ENCODE peak calls at places on chromosomes 1 and 21, in six cellular contexts. R is H9, N is neuronal stem cell, P is IMR-90, G is H1, H is mesenchymal stem cell. C is an unnamed sample.

GRCh38 chr1:206721454-206721853 is 36.7 kb downstream of the MAPKAPK2 start:
- DNase-seq in P (no peak), G (no peak), R (no peak), N (no peak), H (no peak), C (no peak)

GRCh38 chr1:33161061-33161681 is 20.7 kb downstream of the TRIM62 start:
- DNase-seq in H (no peak), G (no peak), P (peak), R (no peak), N (peak), C (no peak)

GRCh38 chr1:169741666-169742394 is 8.0 kb upstream of the SELE start:
- DNase-seq in R (no peak), N (no peak), P (peak), H (peak), G (no peak), C (no peak)

GRCh38 chr1:2437617-2438016 is 25.3 kb upstream of the PEX10 start:
- DNase-seq in R (no peak), P (no peak), N (no peak), H (no peak), G (no peak), C (no peak)

GRCh38 chr1:39205102-39205780 is 746 bp downstream of the MACF1 start:
- DNase-seq in G (no peak), N (no peak), H (peak), P (peak), R (no peak), C (peak)

GRCh38 chr1:165954940-165955339 is 127.5 kb downstream of the UCK2 start:
- DNase-seq in H (peak), G (no peak), P (peak), N (no peak), R (no peak), C (no peak)

GRCh38 chr1:60621524-60621923 is 460.8 kb upstream of the NFIA start:
- DNase-seq in G (no peak), P (no peak), N (peak), R (no peak), H (no peak), C (no peak)

GRCh38 chr1:67646145-67647035 is 38.6 kb upstream of the GADD45A start:
- DNase-seq in G (no peak), N (peak), R (no peak), H (peak), P (peak), C (no peak)

GRCh38 chr1:72891976-72892375 is 609.6 kb upstream of the NEGR1 start:
- DNase-seq in R (no peak), P (no peak), H (no peak), G (no peak), N (no peak), C (no peak)

DNA sequence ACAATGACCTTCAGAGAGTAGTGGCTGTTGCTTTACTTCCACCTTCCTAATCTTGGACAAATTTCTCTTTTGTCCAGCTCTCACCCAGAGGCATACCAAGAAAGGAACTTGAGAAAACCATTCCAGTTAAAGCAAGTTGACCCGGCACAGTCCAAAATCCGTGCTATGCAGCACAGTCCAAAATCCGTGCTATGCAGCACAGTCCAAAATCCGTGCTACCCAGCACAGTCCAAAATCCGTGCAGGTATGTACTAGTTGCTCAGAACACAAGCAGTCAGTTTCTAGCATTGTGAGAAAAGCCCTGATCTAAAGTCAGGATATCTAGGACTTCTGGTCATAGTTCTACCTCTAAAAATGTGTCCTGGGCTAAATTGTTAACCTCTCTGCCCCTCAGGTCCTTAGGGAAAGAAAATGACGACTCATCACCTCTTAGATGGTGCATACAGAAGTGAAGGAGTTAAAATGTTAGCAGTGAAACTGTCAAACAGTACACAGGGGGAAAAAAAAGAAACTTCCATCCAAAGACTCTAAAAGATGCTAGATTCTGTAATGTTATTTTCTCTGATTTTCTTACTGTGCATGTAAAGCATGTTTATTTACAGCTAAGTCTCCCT is 40.3 kb upstream of the ENAH start:
- DNase-seq in P (no peak), G (no peak), R (no peak), N (no peak), H (no peak), C (no peak)
- H3K4me2 ChIP-seq in P (no peak), G (no peak), R (no peak), N (no peak), H (no peak), C (no peak)

GRCh38 chr1:151371340-151371739 is 1.2 kb downstream of the SELENBP1 start:
- DNase-seq in H (peak), R (no peak), P (peak), G (no peak), N (no peak), C (no peak)
- H4K91ac ChIP-seq in H (no peak), R (no peak), P (no peak), G (no peak), N (no peak), C (no peak)

GRCh38 chr1:231839999-231840398 is 213.4 kb downstream of the DISC1 start:
- DNase-seq in N (no peak), G (no peak), R (no peak), H (no peak), P (no peak), C (no peak)

GRCh38 chr1:231841616-231842344 is 215.2 kb downstream of the DISC1 start:
- DNase-seq in G (no peak), N (no peak), R (no peak), P (peak), H (peak), C (peak)

GRCh38 chr1:231836227-231836893 is 209.8 kb downstream of the DISC1 start:
- DNase-seq in R (no peak), G (no peak), N (no peak), P (no peak), H (no peak), C (no peak)
- H2BK120ac ChIP-seq in R (no peak), G (no peak), N (no peak), P (no peak), H (no peak), C (no peak)

GRCh38 chr1:56065729-56066128 is 513.6 kb downstream of the PLPP3 start:
- DNase-seq in H (peak), N (no peak), P (no peak), R (no peak), G (no peak), C (peak)
- H3K4me2 ChIP-seq in H (no peak), N (no peak), P (no peak), R (no peak), G (no peak), C (no peak)

GRCh38 chr21:42060166-42060565 is 11.0 kb upstream of the UMODL1 start:
- DNase-seq in H (no peak), R (no peak), G (no peak), P (no peak), N (no peak), C (no peak)
- H4K91ac ChIP-seq in H (peak), R (no peak), G (no peak), P (no peak), N (no peak), C (no peak)

DNA sequence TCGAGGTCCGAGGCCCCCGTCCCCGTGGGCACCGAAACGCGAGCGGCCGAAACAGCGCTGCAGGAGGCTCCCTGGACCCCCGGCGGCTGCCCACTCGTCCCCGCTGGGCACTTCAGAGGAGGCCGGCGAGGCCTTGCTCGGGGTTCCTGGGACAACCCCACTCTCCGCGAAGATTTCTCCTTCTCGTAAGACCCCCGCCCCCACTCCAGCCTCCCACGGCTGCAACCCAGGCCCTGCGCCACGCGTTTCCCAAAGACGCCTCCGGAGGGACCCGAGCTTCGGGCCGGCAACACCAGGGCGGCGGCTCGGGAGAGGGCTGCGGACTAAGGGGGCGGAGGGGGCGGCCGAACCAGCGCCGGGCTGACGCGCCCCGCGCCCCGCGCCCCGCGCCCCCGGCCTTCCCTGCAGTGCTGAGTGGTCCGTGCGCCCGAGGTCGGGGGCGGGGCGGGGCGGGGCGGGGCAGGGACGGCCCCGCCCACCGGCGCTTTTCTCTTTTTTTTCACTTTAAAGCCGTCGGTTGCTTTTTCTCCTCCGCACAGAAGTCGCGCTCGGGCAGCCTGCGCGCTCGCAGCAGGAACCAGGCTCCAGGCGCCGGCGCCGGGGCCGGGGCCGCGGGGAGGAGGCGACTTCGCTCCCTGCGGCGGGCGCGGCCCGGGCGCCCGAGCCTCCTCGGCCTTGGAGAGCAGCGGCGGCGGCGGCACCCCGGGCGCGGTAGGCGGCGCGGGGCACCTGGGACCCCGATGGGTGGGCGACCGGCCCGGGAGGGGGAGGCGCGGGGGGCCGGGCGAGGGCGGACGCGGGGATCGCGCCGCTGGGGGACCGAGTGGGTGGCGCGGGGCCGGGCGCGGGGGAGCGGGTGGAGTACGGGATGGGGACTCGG is at the start of gene SPSB1:
- DNase-seq in G (no peak), P (peak), H (peak), R (peak), N (peak), C (peak)
- H2BK120ac ChIP-seq in G (no peak), P (peak), H (peak), R (no peak), N (no peak), C (peak)

DNA sequence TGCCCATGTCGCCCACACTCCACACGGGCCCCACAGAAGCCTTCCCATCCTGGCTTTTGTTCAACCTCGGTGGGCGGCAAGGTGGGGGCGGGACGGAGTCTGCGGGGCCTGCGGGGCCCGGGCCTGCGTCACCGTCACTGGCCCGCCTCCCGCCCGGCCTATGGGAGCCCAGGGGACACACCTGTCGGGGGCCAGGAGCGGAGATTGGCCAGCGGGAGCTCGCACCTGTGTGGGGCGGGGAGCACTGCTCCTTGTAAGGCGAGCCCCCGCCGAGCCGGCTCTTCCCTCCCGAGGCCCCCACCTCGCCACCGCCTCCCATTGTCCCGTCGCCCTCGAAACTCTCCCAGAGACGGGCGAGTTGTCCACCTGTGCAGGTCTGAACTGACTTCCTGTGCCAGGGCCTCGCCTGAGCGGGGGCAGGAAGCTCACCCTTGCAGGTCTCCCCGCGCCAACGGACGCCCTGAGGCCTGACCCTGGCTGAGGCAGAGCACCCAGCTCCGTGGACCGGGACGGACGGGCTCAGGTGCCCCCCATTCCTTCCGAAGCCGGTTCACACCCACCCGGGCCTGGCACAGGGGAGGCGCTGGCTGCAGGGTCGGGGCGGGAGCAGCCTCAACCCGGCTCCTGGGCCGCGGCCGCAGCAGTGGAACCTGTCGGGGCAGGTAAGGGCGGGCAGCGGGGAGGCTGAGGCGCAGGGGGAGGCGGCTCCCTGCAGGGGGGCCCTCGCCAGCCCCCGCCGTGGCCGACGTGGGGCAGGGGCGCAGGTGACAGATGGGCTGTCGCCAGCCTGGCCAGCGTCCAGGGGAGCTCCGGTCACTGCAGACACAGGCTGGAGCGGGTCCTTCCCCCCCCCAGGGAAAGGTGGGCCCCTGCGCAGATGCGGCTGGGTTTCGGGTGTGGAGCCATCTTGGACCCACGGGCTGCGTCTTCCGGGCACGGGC is 10.8 kb upstream of the TTLL10 start:
- DNase-seq in R (peak), P (no peak), H (no peak), G (no peak), N (no peak), C (no peak)
- H3K4me2 ChIP-seq in R (no peak), P (no peak), H (no peak), G (peak), N (no peak), C (no peak)

DNA sequence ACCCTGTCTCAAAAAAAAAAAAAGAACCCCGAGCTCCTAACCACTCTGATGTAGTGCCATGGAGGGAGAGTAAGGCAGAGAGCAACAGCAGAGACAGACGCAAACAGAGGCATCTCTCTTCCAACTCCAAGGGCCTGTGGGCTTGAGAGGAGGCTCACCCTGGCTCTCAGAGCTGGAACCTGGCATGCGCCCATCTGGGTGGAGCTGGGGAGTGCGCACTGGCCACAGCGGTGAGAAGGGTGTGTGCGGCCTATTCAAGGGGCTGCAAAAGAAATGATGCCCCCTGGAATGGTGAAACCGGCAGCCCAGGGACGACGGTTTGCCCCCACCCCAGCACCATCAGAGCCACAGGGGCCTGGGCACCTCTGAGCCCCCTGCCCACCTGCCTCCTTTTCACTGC is 17.6 kb downstream of the COL8A2 start:
- DNase-seq in G (no peak), P (no peak), R (no peak), N (no peak), H (no peak), C (no peak)
- H4K91ac ChIP-seq in G (no peak), P (no peak), R (no peak), N (no peak), H (peak), C (peak)

DNA sequence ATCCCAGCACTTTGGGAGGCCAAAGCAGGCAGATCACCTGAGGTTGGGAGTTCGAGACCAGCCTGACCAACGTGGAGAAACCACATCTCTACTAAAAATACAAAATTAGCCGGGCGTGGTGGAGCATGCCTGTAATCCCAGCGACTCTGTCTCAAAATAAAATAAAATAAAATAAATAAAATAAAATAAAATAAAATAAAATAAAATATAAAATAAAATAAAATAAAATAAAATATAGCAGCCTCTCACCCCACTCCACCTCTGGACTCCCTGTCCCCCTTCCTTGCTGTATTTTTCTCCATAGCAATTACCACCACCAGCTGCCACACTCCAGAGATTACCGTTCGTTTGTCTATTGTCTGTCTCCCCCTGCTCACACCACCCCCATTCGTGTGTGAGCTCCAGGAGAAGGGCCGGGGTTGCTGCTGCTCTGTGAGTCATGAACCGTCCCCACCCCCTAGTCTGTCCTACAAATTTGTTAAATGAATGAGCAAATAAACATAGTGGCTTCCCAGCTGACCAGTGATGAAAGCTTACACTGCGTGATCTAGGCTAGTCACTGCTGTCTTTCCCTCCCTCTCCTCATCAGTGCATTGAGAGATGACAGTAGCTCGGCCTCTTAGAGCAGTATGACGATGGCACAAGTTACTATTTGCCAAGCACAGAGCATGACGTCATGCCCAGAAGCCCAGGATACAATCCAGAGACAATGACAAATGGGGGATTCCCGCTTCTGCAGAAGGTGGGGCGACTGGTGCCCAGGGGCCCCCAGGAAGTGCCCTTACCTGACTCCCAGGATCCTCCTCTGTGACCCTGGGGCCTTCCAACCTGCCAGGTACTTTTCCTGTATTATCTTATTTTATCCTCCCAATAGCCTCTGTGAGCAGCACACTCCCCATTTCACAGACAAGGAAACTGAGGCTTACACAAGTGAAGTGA is 8.3 kb upstream of the EPHA2 start:
- DNase-seq in G (no peak), R (no peak), N (no peak), H (peak), P (peak), C (no peak)
- H2BK120ac ChIP-seq in G (no peak), R (no peak), N (no peak), H (no peak), P (peak), C (peak)

C was measured in trophoblast cell.